ENCODE peak calls at places on chromosome 19, in five cellular contexts. F is IMR-90, D is mesenchymal stem cell, V is mammary epithelial cell, H is neuronal stem cell. U is an unnamed sample. For H3K4me1, the result is how much of the 10 kb centered on the place peaks cover.

GRCh38 chr19:45419396-45419795 is 4.3 kb downstream of the ERCC1 start:
- DNase-seq in F (no peak), D (no peak), V (no peak), H (no peak), U (no peak)

GRCh38 chr19:57818378-57818777 is 3.7 kb upstream of the ZNF552 start:
- DNase-seq in F (no peak), D (no peak), V (no peak), H (no peak), U (no peak)

GRCh38 chr19:6471076-6471475 is 7.0 kb downstream of the CRB3 start:
- DNase-seq in F (no peak), D (no peak), V (no peak), H (no peak), U (no peak)

GRCh38 chr19:4432918-4433506 is 24.6 kb downstream of the UBXN6 start:
- DNase-seq in F (no peak), D (no peak), V (no peak), H (no peak), U (no peak)

GRCh38 chr19:17229890-17230289 is 3.9 kb downstream of the OCEL1 start:
- DNase-seq in F (no peak), D (no peak), V (no peak), H (no peak), U (no peak)

GRCh38 chr19:51136891-51137551 is 5.1 kb upstream of the SIGLEC7 start:
- DNase-seq in F (no peak), D (no peak), V (no peak), H (no peak), U (no peak)

GRCh38 chr19:3979674-3980352 is 5.5 kb downstream of the EEF2 start:
- DNase-seq in F (no peak), D (no peak), V (no peak), H (no peak), U (no peak)

GRCh38 chr19:49421878-49422202 is 1.4 kb downstream of the PTH2 start:
- DNase-seq in F (no peak), D (no peak), V (no peak), H (no peak), U (no peak)

GRCh38 chr19:34128558-34129250 is 43.6 kb upstream of the LSM14A start:
- DNase-seq in F (no peak), D (no peak), V (no peak), H (no peak), U (peak)

GRCh38 chr19:5138606-5139594 is 170.0 kb downstream of the KDM4B start:
- DNase-seq in F (peak), D (peak), V (peak), H (no peak), U (peak)

GRCh38 chr19:10920288-10920655 is 8.2 kb downstream of the YIPF2 start:
- DNase-seq in F (no peak), D (no peak), V (no peak), H (no peak), U (no peak)

GRCh38 chr19:51407631-51408131 is 9.8 kb downstream of the SIGLEC10 start:
- DNase-seq in F (peak), D (peak), V (peak), H (no peak), U (peak)

GRCh38 chr19:2540251-2540645 is 64.3 kb downstream of the GADD45B start:
- DNase-seq in F (no peak), D (no peak), V (no peak), H (no peak), U (no peak)
- H3K4me1 ChIP-seq in F (under half), D (under half), V (under half), H (under half), U (half or more)

GRCh38 chr19:18321729-18322091 is 1.2 kb downstream of the LSM4 start:
- DNase-seq in F (peak), D (peak), V (no peak), H (no peak), U (peak)

GRCh38 chr19:18319591-18320135 is 3.2 kb downstream of the LSM4 start:
- DNase-seq in F (no peak), D (no peak), V (no peak), H (no peak), U (no peak)

GRCh38 chr19:18322759-18323460 is at the start of gene LSM4:
- DNase-seq in F (peak), D (peak), V (peak), H (peak), U (peak)

GRCh38 chr19:18320865-18321728 is 1.8 kb downstream of the LSM4 start:
- DNase-seq in F (no peak), D (no peak), V (no peak), H (no peak), U (no peak)

GRCh38 chr19:18322318-18322758 is 538 bp downstream of the LSM4 start:
- DNase-seq in F (peak), D (peak), V (no peak), H (no peak), U (peak)
- H3K9ac ChIP-seq in F (peak), D (peak), V (peak), H (no peak), U (peak)

DNA sequence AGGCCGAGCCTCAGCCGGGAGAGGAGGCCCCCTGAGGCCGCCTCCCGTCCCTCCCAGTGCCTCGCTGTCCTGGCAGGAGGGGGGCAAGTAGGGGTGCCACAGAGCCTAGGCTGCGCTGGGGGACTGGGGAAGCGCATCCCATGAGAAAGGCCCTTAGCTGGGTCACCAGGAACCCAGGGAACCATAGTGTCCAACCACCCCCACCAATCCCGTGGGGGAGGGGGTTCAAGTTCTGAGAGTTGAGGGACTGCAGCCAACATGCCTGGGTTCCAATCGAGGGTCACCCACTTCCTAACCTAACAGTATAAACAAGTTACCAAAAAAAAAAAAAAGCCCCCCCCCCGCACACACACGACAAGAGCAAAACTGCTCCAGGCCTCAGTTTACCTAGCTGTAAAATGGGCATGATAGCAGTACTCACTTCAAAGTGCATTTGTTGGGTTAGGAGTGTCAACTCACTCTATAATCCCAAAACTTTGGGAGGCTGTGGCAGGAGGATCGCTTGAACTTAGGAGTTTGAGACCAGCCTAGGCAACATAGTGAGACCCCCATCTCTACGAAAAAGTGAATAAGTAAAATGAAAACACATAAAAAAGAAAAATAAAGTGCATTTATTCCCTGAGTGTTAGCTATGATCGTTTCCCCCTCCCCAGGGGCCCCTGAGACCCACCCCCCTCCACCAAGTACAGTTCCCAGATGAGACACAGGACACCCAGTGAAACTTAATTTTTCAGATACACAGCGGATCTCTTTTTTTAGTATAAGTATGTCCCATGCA is 28.8 kb upstream of the NANOS3 start:
- DNase-seq in F (no peak), D (no peak), V (no peak), H (no peak), U (no peak)
- H3K4me1 ChIP-seq in F (under half), D (half or more), V (half or more), H (under half), U (half or more)

GRCh38 chr19:7505682-7506384 is 10.1 kb upstream of the ZNF358 start:
- DNase-seq in F (no peak), D (peak), V (no peak), H (no peak), U (peak)

GRCh38 chr19:7506385-7507328 is 9.2 kb upstream of the ZNF358 start:
- DNase-seq in F (peak), D (peak), V (peak), H (peak), U (peak)

GRCh38 chr19:7507884-7508283 is 8.0 kb upstream of the ZNF358 start:
- DNase-seq in F (peak), D (peak), V (peak), H (no peak), U (peak)

GRCh38 chr19:7504684-7505083 is 11.2 kb upstream of the ZNF358 start:
- DNase-seq in F (no peak), D (no peak), V (no peak), H (no peak), U (no peak)

GRCh38 chr19:7505288-7505681 is 10.6 kb upstream of the ZNF358 start:
- DNase-seq in F (no peak), D (no peak), V (no peak), H (no peak), U (no peak)
- H3K9ac ChIP-seq in F (no peak), D (no peak), V (no peak), H (no peak), U (no peak)